ENCODE peak calls at places on chromosomes 13 and 19, in ten cellular contexts. N is retinal pigment epithelial cell; S is SK-N-MC; K is activated CD8-positive, alpha-beta memory T cell treated with anti-CD3 and anti-CD28 coated beads for 4 hours; A is mesothelial cell of epicardium; C is retina; H is NCI-H774; Y is dermis blood vessel endothelial cell; W is HCEC 1CT; L is stimulated activated CD4-positive, alpha-beta T cell treated with anti-CD3 and anti-CD28 coated beads, TNF-alpha, amount 100 ng/mL, for 48 hours. D is an unnamed sample.

GRCh38 chr19:16330368-16330801 is 5.8 kb downstream of the KLF2 start:
- DNase-seq in N (peak; percentile 79), S (no peak), K (peak; percentile 89), A (no peak), C (no peak), H (no peak), Y (peak; percentile 78), W (peak; percentile 81), L (peak; percentile 77), D (peak; percentile 84)

GRCh38 chr13:73133536-73133935 is 74.7 kb downstream of the KLF5 start:
- DNase-seq in N (no peak), S (no peak), K (no peak), A (no peak), C (no peak), H (no peak), Y (no peak), W (no peak), L (no peak), D (no peak)

GRCh38 chr13:85709072-85709471 is 90.1 kb downstream of the SLITRK6 start:
- DNase-seq in N (no peak), S (no peak), K (no peak), A (no peak), C (no peak), H (no peak), Y (no peak), W (no peak), L (no peak), D (no peak)

GRCh38 chr13:114109646-114110045 is 22.8 kb downstream of the RASA3 start:
- DNase-seq in N (no peak), S (no peak), K (no peak), A (no peak), C (peak; percentile 21), H (no peak), Y (no peak), W (no peak), L (no peak), D (no peak)

GRCh38 chr19:5927439-5927821 is 13.4 kb downstream of the CAPS start:
- DNase-seq in N (no peak), S (no peak), K (no peak), A (no peak), C (no peak), H (no peak), Y (no peak), W (no peak), L (no peak), D (no peak)

GRCh38 chr19:1747285-1748114 is 5.8 kb upstream of the ONECUT3 start:
- DNase-seq in N (peak; percentile 30), S (no peak), K (peak; percentile 16), A (no peak), C (peak; percentile 22), H (no peak), Y (peak; percentile 19), W (peak; percentile 98), L (peak; percentile 16), D (peak; percentile 73)

GRCh38 chr19:18513868-18514267 is 8.0 kb downstream of the ELL start:
- DNase-seq in N (no peak), S (no peak), K (no peak), A (no peak), C (no peak), H (no peak), Y (no peak), W (no peak), L (no peak), D (no peak)

GRCh38 chr19:55105237-55105636 is 12.2 kb downstream of the PPP1R12C start:
- DNase-seq in N (no peak), S (no peak), K (no peak), A (no peak), C (no peak), H (no peak), Y (no peak), W (no peak), L (no peak), D (no peak)

GRCh38 chr13:44575741-44576395 is at the start of gene TSC22D1:
- DNase-seq in N (no peak), S (no peak), K (peak; percentile 56), A (peak; percentile 62), C (peak; percentile 88), H (no peak), Y (peak; percentile 61), W (peak; percentile 56), L (no peak), D (no peak)

GRCh38 chr19:36213793-36214387 is 575 bp downstream of the ZNF565 start:
- DNase-seq in N (no peak), S (no peak), K (no peak), A (peak; percentile 38), C (no peak), H (no peak), Y (peak; percentile 41), W (no peak), L (no peak), D (no peak)

GRCh38 chr13:51495300-51495699 is 42.5 kb upstream of the INTS6 start:
- DNase-seq in N (no peak), S (peak; percentile 69), K (no peak), A (no peak), C (no peak), H (no peak), Y (no peak), W (no peak), L (no peak), D (no peak)

GRCh38 chr13:21576424-21576823 is 27.5 kb downstream of the MICU2 start:
- DNase-seq in N (no peak), S (no peak), K (no peak), A (no peak), C (no peak), H (no peak), Y (peak; percentile 37), W (peak; percentile 58), L (no peak), D (no peak)

GRCh38 chr13:73765651-73766384 is 368.4 kb downstream of the KLF12 start:
- DNase-seq in N (peak; percentile 97), S (peak; percentile 87), K (peak; percentile 40), A (peak; percentile 82), C (peak; percentile 87), H (peak; percentile 68), Y (peak; percentile 92), W (no peak), L (peak; percentile 37), D (peak; percentile 71)

GRCh38 chr13:76632388-76633044 is 253.7 kb downstream of the KCTD12 start:
- DNase-seq in N (no peak), S (no peak), K (no peak), A (no peak), C (no peak), H (no peak), Y (peak; percentile 30), W (no peak), L (no peak), D (no peak)

GRCh38 chr13:63012016-63012415 is 1596.4 kb upstream of the PCDH20 start:
- DNase-seq in N (no peak), S (no peak), K (no peak), A (no peak), C (peak; percentile 16), H (no peak), Y (no peak), W (no peak), L (no peak), D (no peak)

GRCh38 chr19:43519436-43520088 is 7.4 kb downstream of the ETHE1 start:
- DNase-seq in N (no peak), S (peak; percentile 52), K (peak; percentile 58), A (peak; percentile 89), C (peak; percentile 66), H (peak; percentile 65), Y (peak; percentile 92), W (peak; percentile 86), L (peak; percentile 71), D (peak; percentile 84)

GRCh38 chr13:109043561-109044075 is 414.2 kb downstream of the MYO16 start:
- DNase-seq in N (no peak), S (no peak), K (no peak), A (no peak), C (peak; percentile 53), H (no peak), Y (no peak), W (no peak), L (no peak), D (no peak)

GRCh38 chr13:20442798-20443381 is 82.8 kb downstream of the CRYL1 start:
- DNase-seq in N (no peak), S (no peak), K (no peak), A (no peak), C (no peak), H (no peak), Y (no peak), W (no peak), L (no peak), D (no peak)

GRCh38 chr19:53624776-53625540 is 6.8 kb upstream of the DPRX start:
- DNase-seq in N (no peak), S (no peak), K (no peak), A (no peak), C (no peak), H (no peak), Y (peak; percentile 50), W (no peak), L (no peak), D (no peak)

GRCh38 chr13:95039415-95039814 is 261.8 kb downstream of the ABCC4 start:
- DNase-seq in N (no peak), S (no peak), K (no peak), A (no peak), C (no peak), H (no peak), Y (no peak), W (peak; percentile 10), L (no peak), D (no peak)

GRCh38 chr13:44219808-44220544 is 153.6 kb upstream of the SERP2 start:
- DNase-seq in N (no peak), S (no peak), K (no peak), A (no peak), C (peak; percentile 23), H (no peak), Y (peak; percentile 22), W (no peak), L (no peak), D (no peak)

GRCh38 chr13:20190481-20191310 is 2.0 kb downstream of the GJB2 start:
- DNase-seq in N (no peak), S (no peak), K (no peak), A (no peak), C (no peak), H (no peak), Y (no peak), W (peak; percentile 92), L (no peak), D (peak; percentile 45)

GRCh38 chr13:75151081-75151643 is 330.8 kb downstream of the TBC1D4 start:
- DNase-seq in N (peak; percentile 33), S (no peak), K (no peak), A (no peak), C (no peak), H (no peak), Y (no peak), W (peak; percentile 37), L (no peak), D (peak; percentile 9)

GRCh38 chr13:84744203-84744602 is 861.9 kb upstream of the SLITRK1 start:
- DNase-seq in N (no peak), S (peak; percentile 93), K (no peak), A (no peak), C (no peak), H (no peak), Y (no peak), W (no peak), L (no peak), D (no peak)

GRCh38 chr13:21361706-21362105 is 97.4 kb downstream of the ZDHHC20 start:
- DNase-seq in N (no peak), S (no peak), K (no peak), A (no peak), C (no peak), H (no peak), Y (no peak), W (no peak), L (no peak), D (no peak)

GRCh38 chr19:51097166-51097736 is 11.0 kb downstream of the CTU1 start:
- DNase-seq in N (no peak), S (no peak), K (peak; percentile 43), A (peak; percentile 83), C (peak; percentile 43), H (peak; percentile 30), Y (peak; percentile 70), W (peak; percentile 56), L (peak; percentile 61), D (no peak)

GRCh38 chr19:4861147-4861546 is 6.3 kb downstream of the PLIN3 start:
- DNase-seq in N (no peak), S (no peak), K (no peak), A (peak; percentile 61), C (no peak), H (no peak), Y (no peak), W (no peak), L (no peak), D (no peak)

GRCh38 chr19:54893406-54893805 is 12.5 kb upstream of the NCR1 start:
- DNase-seq in N (no peak), S (no peak), K (no peak), A (no peak), C (no peak), H (no peak), Y (no peak), W (no peak), L (no peak), D (no peak)

D was measured in kidney epithelial cell.